ENCODE peak calls at places on chromosomes 12 and 14, in eight cellular contexts. E is tibial nerve, R is lung, W is cardiac muscle cell, I is neural crest cell, O is fibroblast of mammary gland, B is GM12878, S is endodermal cell. M is an unnamed sample.

GRCh38 chr14:24390696-24391468 is 7.9 kb upstream of the NYNRIN start:
- DNase-seq in E (no peak), R (no peak), W (no peak), I (no peak), O (peak; percentile 45), B (no peak), S (no peak), M (no peak)

GRCh38 chr12:110638792-110639191 is 24.9 kb downstream of the TCTN1 start:
- DNase-seq in E (no peak), R (no peak), W (no peak), I (no peak), O (peak; percentile 5), B (no peak), S (no peak), M (no peak)

GRCh38 chr12:112870267-112870980 is 36.3 kb upstream of the OAS1 start:
- DNase-seq in E (no peak), R (no peak), W (no peak), I (no peak), O (no peak), B (no peak), S (no peak), M (no peak)

GRCh38 chr12:113200016-113200797 is 14.7 kb downstream of the RITA1 start:
- DNase-seq in E (no peak), R (no peak), W (no peak), I (no peak), O (no peak), B (no peak), S (no peak), M (no peak)

GRCh38 chr12:95882080-95882479 is 23.3 kb downstream of the SNRPF start:
- DNase-seq in E (no peak), R (no peak), W (peak; percentile 34), I (no peak), O (peak; percentile 68), B (no peak), S (no peak), M (no peak)

GRCh38 chr14:55645845-55646832 is 66.1 kb downstream of the KTN1 start:
- DNase-seq in E (no peak), R (no peak), W (no peak), I (no peak), O (no peak), B (no peak), S (no peak), M (no peak)

GRCh38 chr12:116048886-116049285 is 228.6 kb downstream of the MED13L start:
- DNase-seq in E (no peak), R (no peak), W (no peak), I (no peak), O (no peak), B (no peak), S (no peak), M (no peak)

GRCh38 chr14:29710015-29710414 is 217.6 kb downstream of the PRKD1 start:
- DNase-seq in E (no peak), R (no peak), W (peak; percentile 34), I (no peak), O (peak; percentile 29), B (no peak), S (no peak), M (no peak)

GRCh38 chr12:40970320-40970907 is 217.7 kb upstream of the PDZRN4 start:
- DNase-seq in E (no peak), R (no peak), W (no peak), I (no peak), O (no peak), B (no peak), S (no peak), M (no peak)

GRCh38 chr14:69316449-69317391 is 56.8 kb downstream of the GALNT16 start:
- DNase-seq in E (peak; percentile 20), R (peak; percentile 34), W (peak; percentile 97), I (no peak), O (peak; percentile 99), B (no peak), S (peak; percentile 44), M (no peak)

GRCh38 chr12:67966560-67966959 is 22.7 kb upstream of the IFNG-AS1 start:
- DNase-seq in E (no peak), R (no peak), W (no peak), I (no peak), O (no peak), B (no peak), S (no peak), M (no peak)

DNA sequence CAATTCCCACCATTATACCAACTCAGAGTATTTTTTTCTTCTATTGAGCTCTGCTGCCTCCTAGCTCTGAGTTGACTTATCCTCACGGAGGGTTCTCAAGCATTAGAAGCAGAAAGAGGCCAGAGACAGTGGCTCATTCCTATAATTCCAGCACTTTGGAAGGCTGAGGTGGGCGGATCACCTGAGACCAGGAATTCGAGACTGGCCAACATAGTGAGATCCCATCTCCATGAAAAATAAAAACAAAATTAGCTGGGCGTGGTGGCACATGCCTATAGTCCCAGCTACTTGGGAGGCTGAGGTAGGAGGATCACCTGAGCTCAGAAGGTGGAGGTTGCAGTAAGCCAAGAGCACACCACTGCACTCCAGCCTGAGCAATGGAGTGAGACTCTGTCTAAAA is 21.0 kb downstream of the HPD start:
- DNase-seq in E (no peak), R (no peak), W (no peak), I (no peak), O (no peak), B (no peak), S (no peak), M (no peak)
- TF ChIP-seq CTCF in E (no peak), R (no peak), W (no peak), I (no peak), O (no peak), B (no peak), S (no peak), M (no peak)

DNA sequence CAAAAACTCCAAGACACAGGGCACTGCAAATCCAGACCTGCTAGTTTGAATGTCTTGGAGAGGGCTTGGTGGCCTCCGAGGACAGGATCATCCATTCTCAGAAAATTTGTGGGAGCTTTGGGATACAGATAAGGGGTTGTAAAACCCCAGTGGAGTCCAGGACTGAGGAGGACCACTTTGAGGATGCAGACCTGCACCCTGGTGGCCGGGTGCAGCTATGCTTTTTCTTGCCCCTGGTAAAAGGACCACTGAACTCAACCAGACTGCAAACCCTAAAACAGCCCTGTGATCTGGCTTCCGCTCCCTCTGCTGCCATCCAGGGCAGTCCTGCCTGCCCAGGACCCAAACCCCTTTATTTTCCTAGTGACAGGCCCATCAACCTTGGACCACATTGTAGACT is 169.5 kb upstream of the DAAM1 start:
- DNase-seq in E (no peak), R (no peak), W (peak; percentile 25), I (no peak), O (peak; percentile 8), B (no peak), S (peak; percentile 76), M (no peak)
- TF ChIP-seq CTCF in E (no peak), R (no peak), W (peak; percentile 37), I (no peak), O (peak; percentile 39), B (peak; percentile 32), S (peak; percentile 82), M (no peak)

GRCh38 chr12:42240131-42240750 is 2.2 kb upstream of the YAF2 start:
- DNase-seq in E (no peak), R (no peak), W (no peak), I (no peak), O (no peak), B (no peak), S (no peak), M (no peak)

GRCh38 chr12:42237052-42237852 is 796 bp downstream of the YAF2 start:
- DNase-seq in E (peak; percentile 31), R (peak; percentile 78), W (peak; percentile 81), I (peak; percentile 59), O (peak; percentile 68), B (peak; percentile 41), S (peak; percentile 95), M (no peak)

GRCh38 chr12:42238240-42239140 is at the start of gene YAF2:
- DNase-seq in E (peak; percentile 79), R (peak; percentile 89), W (peak; percentile 93), I (peak; percentile 78), O (peak; percentile 84), B (peak; percentile 32), S (peak; percentile 97), M (peak; percentile 69)

GRCh38 chr12:42236017-42236416 is 2.0 kb downstream of the YAF2 start:
- DNase-seq in E (no peak), R (no peak), W (peak; percentile 16), I (no peak), O (no peak), B (no peak), S (no peak), M (no peak)

GRCh38 chr12:42237853-42238239 is 202 bp downstream of the YAF2 start:
- DNase-seq in E (no peak), R (no peak), W (no peak), I (no peak), O (no peak), B (no peak), S (no peak), M (no peak)
- TF ChIP-seq CTCF in E (no peak), R (no peak), W (no peak), I (no peak), O (no peak), B (no peak), S (no peak), M (no peak)

GRCh38 chr14:45112886-45113772 is 21.2 kb downstream of the FKBP3 start:
- DNase-seq in E (no peak), R (no peak), W (peak; percentile 21), I (no peak), O (peak; percentile 19), B (no peak), S (no peak), M (no peak)
- TF ChIP-seq CTCF in E (no peak), R (no peak), W (no peak), I (no peak), O (no peak), B (no peak), S (no peak), M (no peak)

GRCh38 chr12:108516511-108517275 is 1.6 kb downstream of the FICD start:
- DNase-seq in E (no peak), R (no peak), W (peak; percentile 14), I (no peak), O (peak; percentile 21), B (no peak), S (peak; percentile 76), M (no peak)
- TF ChIP-seq CTCF in E (no peak), R (no peak), W (no peak), I (no peak), O (no peak), B (no peak), S (no peak), M (no peak)

M was measured in omental fat pad.